ENCODE peak calls at places on chromosomes 13 and 19, in six cellular contexts. One of them, this sample, is unnamed.

GRCh38 chr19:10018219-10018618 is 4.9 kb downstream of the RDH8 start:
- DNase-seq in lung: no peak
- DNase-seq in left ventricle myocardium inferior: no peak
- DNase-seq in epithelial cell of esophagus: peak
- DNase-seq in GM06990: no peak
- DNase-seq in kidney: no peak
- DNase-seq in this sample: no peak

GRCh38 chr13:100875392-100876043 is 200.9 kb upstream of the TMTC4 start:
- DNase-seq in lung: no peak
- DNase-seq in left ventricle myocardium inferior: no peak
- DNase-seq in epithelial cell of esophagus: peak
- DNase-seq in GM06990: peak
- DNase-seq in kidney: no peak
- DNase-seq in this sample: no peak

GRCh38 chr13:94435604-94436226 is 43.8 kb downstream of the DCT start:
- DNase-seq in lung: no peak
- DNase-seq in left ventricle myocardium inferior: no peak
- DNase-seq in epithelial cell of esophagus: peak
- DNase-seq in GM06990: no peak
- DNase-seq in kidney: no peak
- DNase-seq in this sample: peak

GRCh38 chr13:40348096-40348679 is 318.3 kb downstream of the FOXO1 start:
- DNase-seq in lung: no peak
- DNase-seq in left ventricle myocardium inferior: no peak
- DNase-seq in epithelial cell of esophagus: no peak
- DNase-seq in GM06990: no peak
- DNase-seq in kidney: no peak
- DNase-seq in this sample: no peak

GRCh38 chr13:51425410-51426042 is 27.3 kb downstream of the INTS6 start:
- DNase-seq in lung: no peak
- DNase-seq in left ventricle myocardium inferior: no peak
- DNase-seq in epithelial cell of esophagus: peak
- DNase-seq in GM06990: no peak
- DNase-seq in kidney: no peak
- DNase-seq in this sample: no peak

GRCh38 chr13:87553142-87553541 is 118.0 kb upstream of the SLITRK5 start:
- DNase-seq in lung: no peak
- DNase-seq in left ventricle myocardium inferior: no peak
- DNase-seq in epithelial cell of esophagus: no peak
- DNase-seq in GM06990: no peak
- DNase-seq in kidney: no peak
- DNase-seq in this sample: no peak

GRCh38 chr13:99465454-99465853 is 35.8 kb upstream of the TM9SF2 start:
- DNase-seq in lung: no peak
- DNase-seq in left ventricle myocardium inferior: no peak
- DNase-seq in epithelial cell of esophagus: no peak
- DNase-seq in GM06990: no peak
- DNase-seq in kidney: no peak
- DNase-seq in this sample: no peak

GRCh38 chr13:69970521-69970920 is 137.1 kb upstream of the ATXN8OS start:
- DNase-seq in lung: no peak
- DNase-seq in left ventricle myocardium inferior: no peak
- DNase-seq in epithelial cell of esophagus: peak
- DNase-seq in GM06990: no peak
- DNase-seq in kidney: no peak
- DNase-seq in this sample: no peak

GRCh38 chr13:93736111-93736510 is 509.5 kb downstream of the GPC6 start:
- DNase-seq in lung: no peak
- DNase-seq in left ventricle myocardium inferior: no peak
- DNase-seq in epithelial cell of esophagus: peak
- DNase-seq in GM06990: no peak
- DNase-seq in kidney: no peak
- DNase-seq in this sample: no peak

GRCh38 chr13:106530907-106531520 is 4.4 kb downstream of the EFNB2 start:
- DNase-seq in lung: no peak
- DNase-seq in left ventricle myocardium inferior: no peak
- DNase-seq in epithelial cell of esophagus: no peak
- DNase-seq in GM06990: no peak
- DNase-seq in kidney: no peak
- DNase-seq in this sample: no peak

GRCh38 chr13:40798380-40798779 is 9.0 kb downstream of the SLC25A15 start:
- DNase-seq in lung: no peak
- DNase-seq in left ventricle myocardium inferior: no peak
- DNase-seq in epithelial cell of esophagus: no peak
- DNase-seq in GM06990: no peak
- DNase-seq in kidney: no peak
- DNase-seq in this sample: no peak

GRCh38 chr19:46983097-46983496 is 36.5 kb upstream of the NPAS1 start:
- DNase-seq in lung: no peak
- DNase-seq in left ventricle myocardium inferior: no peak
- DNase-seq in epithelial cell of esophagus: no peak
- DNase-seq in GM06990: no peak
- DNase-seq in kidney: no peak
- DNase-seq in this sample: no peak

GRCh38 chr13:30905932-30906383 is at the start of gene MEDAG:
- DNase-seq in lung: peak
- DNase-seq in left ventricle myocardium inferior: peak
- DNase-seq in epithelial cell of esophagus: peak
- DNase-seq in GM06990: no peak
- DNase-seq in kidney: peak
- DNase-seq in this sample: no peak

GRCh38 chr19:43416951-43417623 is 2.4 kb downstream of the TEX101 start:
- DNase-seq in lung: no peak
- DNase-seq in left ventricle myocardium inferior: no peak
- DNase-seq in epithelial cell of esophagus: no peak
- DNase-seq in GM06990: no peak
- DNase-seq in kidney: no peak
- DNase-seq in this sample: no peak

DNA sequence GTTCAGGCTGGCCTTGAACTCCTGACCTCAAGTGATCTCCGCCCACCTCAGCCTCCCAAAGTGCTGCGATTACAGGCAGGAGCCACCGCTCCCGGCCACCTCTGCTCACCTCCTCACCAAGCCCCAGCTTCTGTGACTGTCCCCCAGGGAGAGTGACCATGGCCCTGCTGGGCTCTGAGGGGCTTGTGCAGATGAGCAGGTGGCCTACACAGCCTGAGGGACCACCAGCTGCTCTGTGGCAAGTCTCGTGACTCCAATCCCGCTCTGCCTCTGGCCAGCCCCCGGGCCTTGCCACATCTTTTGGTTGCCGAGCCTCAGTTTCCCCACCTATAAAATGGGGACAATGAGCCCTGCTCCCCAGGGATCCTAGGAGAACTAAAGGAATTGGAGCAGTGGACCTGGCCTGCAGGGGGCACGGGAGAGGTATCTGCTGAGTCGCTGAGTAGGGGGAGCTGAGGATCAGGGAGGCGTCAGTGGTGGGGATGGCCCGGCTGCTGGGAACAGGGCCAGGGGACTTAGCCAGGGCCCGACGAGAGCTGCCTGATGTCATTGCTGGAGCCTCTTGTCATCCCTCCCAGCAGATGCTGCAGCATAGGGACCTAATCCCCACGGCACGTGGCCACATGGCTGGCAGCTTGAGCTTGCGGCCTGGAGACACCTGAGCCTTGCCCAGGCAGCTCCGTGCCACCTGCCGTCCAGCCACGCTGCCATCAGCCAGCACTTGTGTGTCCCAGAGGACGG is 74.7 kb downstream of the GADD45B start:
- DNase-seq in lung: no peak
- DNase-seq in left ventricle myocardium inferior: peak
- DNase-seq in epithelial cell of esophagus: no peak
- DNase-seq in GM06990: no peak
- DNase-seq in kidney: peak
- DNase-seq in this sample: no peak
- TF ChIP-seq CTCF in lung: no peak
- TF ChIP-seq CTCF in left ventricle myocardium inferior: no peak
- TF ChIP-seq CTCF in epithelial cell of esophagus: no peak
- TF ChIP-seq CTCF in GM06990: no peak
- TF ChIP-seq CTCF in kidney: no peak
- TF ChIP-seq CTCF in this sample: no peak

DNA sequence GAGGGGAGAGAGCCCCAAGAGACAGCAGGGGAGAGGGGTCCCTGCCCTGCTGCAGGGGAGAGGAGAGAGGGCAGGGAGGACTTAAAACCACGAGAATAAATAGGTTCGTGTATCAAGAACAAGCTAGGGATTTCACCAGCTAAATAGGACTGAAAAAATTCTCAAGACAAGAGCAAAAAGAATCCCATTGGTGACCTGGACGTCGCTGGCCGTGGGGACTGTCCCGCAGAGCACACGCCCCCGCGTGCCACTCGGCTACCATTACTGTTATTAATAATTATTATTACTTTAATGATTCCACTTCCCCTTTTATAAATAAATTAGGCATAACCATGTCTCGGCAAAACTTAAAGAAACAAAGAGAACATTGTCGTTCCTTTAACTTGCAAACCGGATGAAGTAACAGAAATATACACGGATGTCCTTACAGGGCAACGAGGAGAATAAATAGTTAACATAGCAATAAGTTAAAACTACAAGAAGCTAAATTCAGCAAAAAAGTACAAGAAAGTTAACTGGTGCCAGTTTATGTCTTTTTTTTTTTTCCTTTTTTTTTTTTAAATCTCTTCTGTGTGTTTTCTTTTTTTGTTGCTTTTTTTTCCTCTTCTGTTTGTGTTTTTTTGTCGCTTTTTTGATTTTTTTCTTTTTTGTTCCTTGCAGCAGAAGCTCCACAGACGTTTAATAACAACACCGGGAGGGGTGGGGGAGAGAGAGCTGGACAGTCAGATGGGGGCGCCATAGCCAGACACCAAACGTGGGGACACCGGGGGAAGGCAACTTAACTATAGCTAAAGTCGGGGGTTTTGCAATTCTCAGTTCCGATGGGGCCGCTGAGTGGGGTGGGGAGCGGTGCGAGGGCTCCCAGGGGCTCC is 16.7 kb downstream of the PRKCSH start:
- DNase-seq in lung: no peak
- DNase-seq in left ventricle myocardium inferior: no peak
- DNase-seq in epithelial cell of esophagus: no peak
- DNase-seq in GM06990: no peak
- DNase-seq in kidney: no peak
- DNase-seq in this sample: peak
- TF ChIP-seq CTCF in lung: no peak
- TF ChIP-seq CTCF in left ventricle myocardium inferior: no peak
- TF ChIP-seq CTCF in epithelial cell of esophagus: no peak
- TF ChIP-seq CTCF in GM06990: peak
- TF ChIP-seq CTCF in kidney: no peak
- TF ChIP-seq CTCF in this sample: peak

GRCh38 chr19:42360787-42361544 is 29.1 kb downstream of the CNFN start:
- DNase-seq in lung: no peak
- DNase-seq in left ventricle myocardium inferior: no peak
- DNase-seq in epithelial cell of esophagus: no peak
- DNase-seq in GM06990: no peak
- DNase-seq in kidney: no peak
- DNase-seq in this sample: no peak
- TF ChIP-seq CTCF in lung: no peak
- TF ChIP-seq CTCF in left ventricle myocardium inferior: no peak
- TF ChIP-seq CTCF in epithelial cell of esophagus: no peak
- TF ChIP-seq CTCF in GM06990: no peak
- TF ChIP-seq CTCF in kidney: no peak
- TF ChIP-seq CTCF in this sample: no peak

GRCh38 chr19:36054119-36054732 is at the start of gene THAP8:
- DNase-seq in lung: peak
- DNase-seq in left ventricle myocardium inferior: peak
- DNase-seq in epithelial cell of esophagus: peak
- DNase-seq in GM06990: peak
- DNase-seq in kidney: peak
- DNase-seq in this sample: peak
- TF ChIP-seq CTCF in lung: peak
- TF ChIP-seq CTCF in left ventricle myocardium inferior: peak
- TF ChIP-seq CTCF in epithelial cell of esophagus: peak
- TF ChIP-seq CTCF in GM06990: peak
- TF ChIP-seq CTCF in kidney: peak
- TF ChIP-seq CTCF in this sample: peak

This sample was measured in GM10248.